ENCODE peak calls at places on chromosomes 1 and 21, in ten cellular contexts. One of them, this sample, is unnamed.

GRCh38 chr1:180973360-180973759 is 49.3 kb downstream of the STX6 start:
- DNase-seq in neural progenitor cell: no peak
- DNase-seq in CD8-positive, alpha-beta memory T cell: no peak
- DNase-seq in fibroblast of mammary gland: no peak
- DNase-seq in ovary: no peak
- DNase-seq in breast epithelium: no peak
- DNase-seq in epithelial cell of esophagus: no peak
- DNase-seq in right cardiac atrium: no peak
- DNase-seq in heart right ventricle: no peak
- DNase-seq in GM23338: no peak
- DNase-seq in this sample: no peak

GRCh38 chr1:3778590-3779264 is 6.2 kb downstream of the SMIM1 start:
- DNase-seq in neural progenitor cell: no peak
- DNase-seq in CD8-positive, alpha-beta memory T cell: no peak
- DNase-seq in fibroblast of mammary gland: no peak
- DNase-seq in ovary: peak
- DNase-seq in breast epithelium: no peak
- DNase-seq in epithelial cell of esophagus: no peak
- DNase-seq in right cardiac atrium: peak
- DNase-seq in heart right ventricle: no peak
- DNase-seq in GM23338: no peak
- DNase-seq in this sample: no peak

GRCh38 chr1:156106624-156107488 is 7.7 kb upstream of the LMNA start:
- DNase-seq in neural progenitor cell: peak
- DNase-seq in CD8-positive, alpha-beta memory T cell: no peak
- DNase-seq in fibroblast of mammary gland: peak
- DNase-seq in ovary: no peak
- DNase-seq in breast epithelium: no peak
- DNase-seq in epithelial cell of esophagus: no peak
- DNase-seq in right cardiac atrium: peak
- DNase-seq in heart right ventricle: peak
- DNase-seq in GM23338: peak
- DNase-seq in this sample: no peak

GRCh38 chr1:938088-938683 is 14.5 kb downstream of the SAMD11 start:
- DNase-seq in neural progenitor cell: no peak
- DNase-seq in CD8-positive, alpha-beta memory T cell: no peak
- DNase-seq in fibroblast of mammary gland: no peak
- DNase-seq in ovary: peak
- DNase-seq in breast epithelium: no peak
- DNase-seq in epithelial cell of esophagus: peak
- DNase-seq in right cardiac atrium: no peak
- DNase-seq in heart right ventricle: no peak
- DNase-seq in GM23338: no peak
- DNase-seq in this sample: peak

GRCh38 chr1:196608401-196609113 is at the start of gene KCNT2:
- DNase-seq in neural progenitor cell: peak
- DNase-seq in CD8-positive, alpha-beta memory T cell: no peak
- DNase-seq in fibroblast of mammary gland: peak
- DNase-seq in ovary: peak
- DNase-seq in breast epithelium: no peak
- DNase-seq in epithelial cell of esophagus: peak
- DNase-seq in right cardiac atrium: peak
- DNase-seq in heart right ventricle: peak
- DNase-seq in GM23338: peak
- DNase-seq in this sample: peak

GRCh38 chr1:7767176-7767575 is 3.9 kb upstream of the VAMP3 start:
- DNase-seq in neural progenitor cell: no peak
- DNase-seq in CD8-positive, alpha-beta memory T cell: no peak
- DNase-seq in fibroblast of mammary gland: no peak
- DNase-seq in ovary: no peak
- DNase-seq in breast epithelium: no peak
- DNase-seq in epithelial cell of esophagus: no peak
- DNase-seq in right cardiac atrium: no peak
- DNase-seq in heart right ventricle: no peak
- DNase-seq in GM23338: no peak
- DNase-seq in this sample: no peak

GRCh38 chr1:33088119-33088906 is 7.4 kb downstream of the AZIN2 start:
- DNase-seq in neural progenitor cell: no peak
- DNase-seq in CD8-positive, alpha-beta memory T cell: no peak
- DNase-seq in fibroblast of mammary gland: no peak
- DNase-seq in ovary: no peak
- DNase-seq in breast epithelium: peak
- DNase-seq in epithelial cell of esophagus: peak
- DNase-seq in right cardiac atrium: no peak
- DNase-seq in heart right ventricle: no peak
- DNase-seq in GM23338: no peak
- DNase-seq in this sample: peak

GRCh38 chr1:55735110-55735509 is 519.9 kb upstream of the USP24 start:
- DNase-seq in neural progenitor cell: no peak
- DNase-seq in CD8-positive, alpha-beta memory T cell: no peak
- DNase-seq in fibroblast of mammary gland: no peak
- DNase-seq in ovary: no peak
- DNase-seq in breast epithelium: no peak
- DNase-seq in epithelial cell of esophagus: no peak
- DNase-seq in right cardiac atrium: no peak
- DNase-seq in heart right ventricle: no peak
- DNase-seq in GM23338: no peak
- DNase-seq in this sample: peak

GRCh38 chr21:37139902-37140301 is 66.8 kb downstream of the TTC3 start:
- DNase-seq in neural progenitor cell: peak
- DNase-seq in CD8-positive, alpha-beta memory T cell: no peak
- DNase-seq in fibroblast of mammary gland: no peak
- DNase-seq in ovary: no peak
- DNase-seq in breast epithelium: no peak
- DNase-seq in epithelial cell of esophagus: no peak
- DNase-seq in right cardiac atrium: no peak
- DNase-seq in heart right ventricle: no peak
- DNase-seq in GM23338: peak
- DNase-seq in this sample: peak

GRCh38 chr1:224203243-224204016 is 20.4 kb downstream of the DEGS1 start:
- DNase-seq in neural progenitor cell: peak
- DNase-seq in CD8-positive, alpha-beta memory T cell: no peak
- DNase-seq in fibroblast of mammary gland: peak
- DNase-seq in ovary: peak
- DNase-seq in breast epithelium: peak
- DNase-seq in epithelial cell of esophagus: peak
- DNase-seq in right cardiac atrium: peak
- DNase-seq in heart right ventricle: peak
- DNase-seq in GM23338: peak
- DNase-seq in this sample: peak

GRCh38 chr1:224201336-224201735 is 18.3 kb downstream of the DEGS1 start:
- DNase-seq in neural progenitor cell: no peak
- DNase-seq in CD8-positive, alpha-beta memory T cell: no peak
- DNase-seq in fibroblast of mammary gland: no peak
- DNase-seq in ovary: no peak
- DNase-seq in breast epithelium: no peak
- DNase-seq in epithelial cell of esophagus: no peak
- DNase-seq in right cardiac atrium: no peak
- DNase-seq in heart right ventricle: no peak
- DNase-seq in GM23338: no peak
- DNase-seq in this sample: no peak

GRCh38 chr1:224201853-224202252 is 18.8 kb downstream of the DEGS1 start:
- DNase-seq in neural progenitor cell: no peak
- DNase-seq in CD8-positive, alpha-beta memory T cell: no peak
- DNase-seq in fibroblast of mammary gland: no peak
- DNase-seq in ovary: no peak
- DNase-seq in breast epithelium: no peak
- DNase-seq in epithelial cell of esophagus: no peak
- DNase-seq in right cardiac atrium: no peak
- DNase-seq in heart right ventricle: no peak
- DNase-seq in GM23338: no peak
- DNase-seq in this sample: no peak

GRCh38 chr1:224199679-224200078 is 16.6 kb downstream of the DEGS1 start:
- DNase-seq in neural progenitor cell: peak
- DNase-seq in CD8-positive, alpha-beta memory T cell: no peak
- DNase-seq in fibroblast of mammary gland: no peak
- DNase-seq in ovary: no peak
- DNase-seq in breast epithelium: no peak
- DNase-seq in epithelial cell of esophagus: peak
- DNase-seq in right cardiac atrium: no peak
- DNase-seq in heart right ventricle: no peak
- DNase-seq in GM23338: no peak
- DNase-seq in this sample: no peak

GRCh38 chr1:224205438-224205840 is 22.4 kb downstream of the DEGS1 start:
- DNase-seq in neural progenitor cell: no peak
- DNase-seq in CD8-positive, alpha-beta memory T cell: peak
- DNase-seq in fibroblast of mammary gland: peak
- DNase-seq in ovary: no peak
- DNase-seq in breast epithelium: peak
- DNase-seq in epithelial cell of esophagus: peak
- DNase-seq in right cardiac atrium: no peak
- DNase-seq in heart right ventricle: no peak
- DNase-seq in GM23338: no peak
- DNase-seq in this sample: peak
- H3K4me3 ChIP-seq in neural progenitor cell: no peak
- H3K4me3 ChIP-seq in CD8-positive, alpha-beta memory T cell: no peak
- H3K4me3 ChIP-seq in fibroblast of mammary gland: no peak
- H3K4me3 ChIP-seq in ovary: no peak
- H3K4me3 ChIP-seq in breast epithelium: no peak
- H3K4me3 ChIP-seq in epithelial cell of esophagus: no peak
- H3K4me3 ChIP-seq in right cardiac atrium: no peak
- H3K4me3 ChIP-seq in heart right ventricle: no peak
- H3K4me3 ChIP-seq in GM23338: no peak
- H3K4me3 ChIP-seq in this sample: no peak

GRCh38 chr1:25744140-25744581 is 55.8 kb upstream of the SELENON start:
- DNase-seq in neural progenitor cell: peak
- DNase-seq in CD8-positive, alpha-beta memory T cell: no peak
- DNase-seq in fibroblast of mammary gland: peak
- DNase-seq in ovary: peak
- DNase-seq in breast epithelium: peak
- DNase-seq in epithelial cell of esophagus: peak
- DNase-seq in right cardiac atrium: peak
- DNase-seq in heart right ventricle: peak
- DNase-seq in GM23338: peak
- DNase-seq in this sample: peak
- H3K4me3 ChIP-seq in neural progenitor cell: no peak
- H3K4me3 ChIP-seq in CD8-positive, alpha-beta memory T cell: no peak
- H3K4me3 ChIP-seq in fibroblast of mammary gland: no peak
- H3K4me3 ChIP-seq in ovary: no peak
- H3K4me3 ChIP-seq in breast epithelium: no peak
- H3K4me3 ChIP-seq in epithelial cell of esophagus: no peak
- H3K4me3 ChIP-seq in right cardiac atrium: no peak
- H3K4me3 ChIP-seq in heart right ventricle: no peak
- H3K4me3 ChIP-seq in GM23338: no peak
- H3K4me3 ChIP-seq in this sample: no peak

GRCh38 chr1:229228522-229228921 is 42.4 kb upstream of the RAB4A start:
- DNase-seq in neural progenitor cell: no peak
- DNase-seq in CD8-positive, alpha-beta memory T cell: no peak
- DNase-seq in fibroblast of mammary gland: no peak
- DNase-seq in ovary: no peak
- DNase-seq in breast epithelium: no peak
- DNase-seq in epithelial cell of esophagus: no peak
- DNase-seq in right cardiac atrium: no peak
- DNase-seq in heart right ventricle: no peak
- DNase-seq in GM23338: no peak
- DNase-seq in this sample: no peak

GRCh38 chr1:229230136-229230892 is 40.6 kb upstream of the RAB4A start:
- DNase-seq in neural progenitor cell: no peak
- DNase-seq in CD8-positive, alpha-beta memory T cell: no peak
- DNase-seq in fibroblast of mammary gland: no peak
- DNase-seq in ovary: no peak
- DNase-seq in breast epithelium: no peak
- DNase-seq in epithelial cell of esophagus: peak
- DNase-seq in right cardiac atrium: peak
- DNase-seq in heart right ventricle: no peak
- DNase-seq in GM23338: peak
- DNase-seq in this sample: peak

GRCh38 chr1:229229721-229230135 is 41.2 kb upstream of the RAB4A start:
- DNase-seq in neural progenitor cell: peak
- DNase-seq in CD8-positive, alpha-beta memory T cell: no peak
- DNase-seq in fibroblast of mammary gland: peak
- DNase-seq in ovary: peak
- DNase-seq in breast epithelium: peak
- DNase-seq in epithelial cell of esophagus: no peak
- DNase-seq in right cardiac atrium: peak
- DNase-seq in heart right ventricle: peak
- DNase-seq in GM23338: peak
- DNase-seq in this sample: no peak

GRCh38 chr1:229227298-229227919 is 43.5 kb upstream of the RAB4A start:
- DNase-seq in neural progenitor cell: peak
- DNase-seq in CD8-positive, alpha-beta memory T cell: peak
- DNase-seq in fibroblast of mammary gland: peak
- DNase-seq in ovary: peak
- DNase-seq in breast epithelium: peak
- DNase-seq in epithelial cell of esophagus: peak
- DNase-seq in right cardiac atrium: peak
- DNase-seq in heart right ventricle: peak
- DNase-seq in GM23338: peak
- DNase-seq in this sample: peak

GRCh38 chr1:229229137-229229720 is 41.7 kb upstream of the RAB4A start:
- DNase-seq in neural progenitor cell: peak
- DNase-seq in CD8-positive, alpha-beta memory T cell: no peak
- DNase-seq in fibroblast of mammary gland: no peak
- DNase-seq in ovary: no peak
- DNase-seq in breast epithelium: peak
- DNase-seq in epithelial cell of esophagus: peak
- DNase-seq in right cardiac atrium: no peak
- DNase-seq in heart right ventricle: no peak
- DNase-seq in GM23338: peak
- DNase-seq in this sample: no peak
- H3K4me3 ChIP-seq in neural progenitor cell: no peak
- H3K4me3 ChIP-seq in CD8-positive, alpha-beta memory T cell: no peak
- H3K4me3 ChIP-seq in fibroblast of mammary gland: no peak
- H3K4me3 ChIP-seq in ovary: no peak
- H3K4me3 ChIP-seq in breast epithelium: no peak
- H3K4me3 ChIP-seq in epithelial cell of esophagus: peak
- H3K4me3 ChIP-seq in right cardiac atrium: no peak
- H3K4me3 ChIP-seq in heart right ventricle: no peak
- H3K4me3 ChIP-seq in GM23338: peak
- H3K4me3 ChIP-seq in this sample: no peak

GRCh38 chr1:228837817-228838716 is 102.8 kb downstream of the RHOU start:
- DNase-seq in neural progenitor cell: no peak
- DNase-seq in CD8-positive, alpha-beta memory T cell: no peak
- DNase-seq in fibroblast of mammary gland: peak
- DNase-seq in ovary: peak
- DNase-seq in breast epithelium: peak
- DNase-seq in epithelial cell of esophagus: peak
- DNase-seq in right cardiac atrium: peak
- DNase-seq in heart right ventricle: peak
- DNase-seq in GM23338: no peak
- DNase-seq in this sample: peak

GRCh38 chr1:228842094-228842775 is 107.0 kb downstream of the RHOU start:
- DNase-seq in neural progenitor cell: no peak
- DNase-seq in CD8-positive, alpha-beta memory T cell: no peak
- DNase-seq in fibroblast of mammary gland: peak
- DNase-seq in ovary: peak
- DNase-seq in breast epithelium: no peak
- DNase-seq in epithelial cell of esophagus: peak
- DNase-seq in right cardiac atrium: peak
- DNase-seq in heart right ventricle: no peak
- DNase-seq in GM23338: no peak
- DNase-seq in this sample: peak

GRCh38 chr1:228841632-228842031 is 106.4 kb downstream of the RHOU start:
- DNase-seq in neural progenitor cell: no peak
- DNase-seq in CD8-positive, alpha-beta memory T cell: no peak
- DNase-seq in fibroblast of mammary gland: no peak
- DNase-seq in ovary: no peak
- DNase-seq in breast epithelium: no peak
- DNase-seq in epithelial cell of esophagus: no peak
- DNase-seq in right cardiac atrium: no peak
- DNase-seq in heart right ventricle: no peak
- DNase-seq in GM23338: no peak
- DNase-seq in this sample: no peak

GRCh38 chr1:228838717-228839500 is 103.6 kb downstream of the RHOU start:
- DNase-seq in neural progenitor cell: no peak
- DNase-seq in CD8-positive, alpha-beta memory T cell: no peak
- DNase-seq in fibroblast of mammary gland: peak
- DNase-seq in ovary: no peak
- DNase-seq in breast epithelium: no peak
- DNase-seq in epithelial cell of esophagus: no peak
- DNase-seq in right cardiac atrium: no peak
- DNase-seq in heart right ventricle: no peak
- DNase-seq in GM23338: no peak
- DNase-seq in this sample: peak

GRCh38 chr1:228839656-228840055 is 104.4 kb downstream of the RHOU start:
- DNase-seq in neural progenitor cell: no peak
- DNase-seq in CD8-positive, alpha-beta memory T cell: no peak
- DNase-seq in fibroblast of mammary gland: no peak
- DNase-seq in ovary: no peak
- DNase-seq in breast epithelium: no peak
- DNase-seq in epithelial cell of esophagus: no peak
- DNase-seq in right cardiac atrium: no peak
- DNase-seq in heart right ventricle: no peak
- DNase-seq in GM23338: no peak
- DNase-seq in this sample: no peak
- H3K4me3 ChIP-seq in neural progenitor cell: no peak
- H3K4me3 ChIP-seq in CD8-positive, alpha-beta memory T cell: no peak
- H3K4me3 ChIP-seq in fibroblast of mammary gland: no peak
- H3K4me3 ChIP-seq in ovary: no peak
- H3K4me3 ChIP-seq in breast epithelium: no peak
- H3K4me3 ChIP-seq in epithelial cell of esophagus: no peak
- H3K4me3 ChIP-seq in right cardiac atrium: no peak
- H3K4me3 ChIP-seq in heart right ventricle: no peak
- H3K4me3 ChIP-seq in GM23338: no peak
- H3K4me3 ChIP-seq in this sample: no peak

This sample was measured in astrocyte of the spinal cord.